ENCODE peak calls at places on chromosomes 2 and 18, in ten cellular contexts. K is AG08395; B is cerebellar nuclear complex; U is heart left ventricle; V is H54; T is stimulated activated CD8-positive, alpha-beta memory T cell treated with anti-CD3 and anti-CD28 coated beads, Interleukin-2, amount 100 ng/mL, for 48 hours; X is skeletal muscle cell; L is iPS-NIHi11; C is body of pancreas; O is cardiac muscle cell. Z is an unnamed sample.

GRCh38 chr2:10584843-10585475 is 104.8 kb downstream of the NOL10 start:
- DNase-seq in K (peak), B (no peak), U (no peak), V (no peak), T (no peak), X (peak), L (no peak), C (no peak), O (peak), Z (no peak)

GRCh38 chr2:197174539-197175094 is 136.0 kb downstream of the ANKRD44 start:
- DNase-seq in K (no peak), B (no peak), U (no peak), V (no peak), T (no peak), X (no peak), L (no peak), C (no peak), O (no peak), Z (no peak)

GRCh38 chr18:76519156-76519549 is 24.1 kb upstream of the ZNF516 start:
- DNase-seq in K (no peak), B (no peak), U (no peak), V (no peak), T (no peak), X (no peak), L (no peak), C (no peak), O (peak), Z (no peak)

GRCh38 chr2:112836695-112837117 is at the start of gene IL1B:
- DNase-seq in K (peak), B (no peak), U (no peak), V (no peak), T (no peak), X (peak), L (no peak), C (no peak), O (no peak), Z (no peak)

GRCh38 chr2:102191501-102191900 is 4.7 kb downstream of the IL1RL2 start:
- DNase-seq in K (no peak), B (no peak), U (no peak), V (no peak), T (no peak), X (no peak), L (no peak), C (no peak), O (no peak), Z (no peak)

GRCh38 chr18:79573921-79574491 is 105.6 kb upstream of the CTDP1 start:
- DNase-seq in K (no peak), B (no peak), U (peak), V (no peak), T (no peak), X (no peak), L (no peak), C (no peak), O (no peak), Z (peak)

GRCh38 chr2:66305714-66306113 is 129.2 kb upstream of the MEIS1 start:
- DNase-seq in K (no peak), B (no peak), U (peak), V (no peak), T (no peak), X (peak), L (no peak), C (peak), O (no peak), Z (no peak)

GRCh38 chr2:7427293-7428060 is 510.3 kb downstream of the RNF144A start:
- DNase-seq in K (peak), B (no peak), U (no peak), V (peak), T (no peak), X (peak), L (peak), C (no peak), O (peak), Z (no peak)

GRCh38 chr2:29700560-29700959 is 220.8 kb downstream of the ALK start:
- DNase-seq in K (peak), B (no peak), U (no peak), V (no peak), T (no peak), X (no peak), L (no peak), C (no peak), O (no peak), Z (no peak)

GRCh38 chr2:45649855-45650806 is 1.3 kb upstream of the PRKCE start:
- DNase-seq in K (peak), B (no peak), U (peak), V (peak), T (peak), X (no peak), L (peak), C (peak), O (peak), Z (peak)